ENCODE peak calls at places on chromosomes 11 and 22, in ten cellular contexts. B is GM10248, H is T-helper 9 cell, L is cardiac septum, S is fibroblast of the conjunctiva, N is activated T-helper 1 cell treated with Interleukin-2 at 50 U/mL for 16 hours, A is mucosa of gallbladder, X is sciatic nerve, K is NCI-H460, D is fibroblast of lung. W is an unnamed sample.

GRCh38 chr11:78039391-78039918 is 16.4 kb upstream of the KCTD14 start:
- DNase-seq in D (no peak), K (no peak), X (no peak), A (no peak), N (no peak), B (no peak), H (no peak), L (no peak), S (no peak), W (no peak)

GRCh38 chr11:10605941-10606381 is 37.5 kb upstream of the LYVE1 start:
- DNase-seq in B (no peak), L (peak), A (peak), S (peak), X (no peak), K (no peak), H (no peak), D (peak), N (no peak), W (peak)

GRCh38 chr11:45921561-45922424 is 663 bp upstream of the LARGE2 start:
- DNase-seq in L (peak), N (no peak), K (no peak), B (no peak), H (no peak), D (no peak), A (no peak), S (no peak), X (peak), W (no peak)

GRCh38 chr22:37368058-37368457 is 59.2 kb downstream of the ELFN2 start:
- DNase-seq in B (no peak), N (no peak), S (no peak), X (no peak), K (no peak), H (no peak), L (no peak), D (no peak), A (no peak), W (peak)

GRCh38 chr11:266676-267439 is 11.3 kb upstream of the NLRP6 start:
- DNase-seq in K (no peak), D (no peak), S (no peak), B (no peak), H (no peak), X (peak), A (no peak), L (no peak), N (no peak), W (peak)

GRCh38 chr22:47928626-47929025 is 1166.2 kb downstream of the TBC1D22A start:
- DNase-seq in S (no peak), A (no peak), B (no peak), N (no peak), X (no peak), D (no peak), K (no peak), H (no peak), L (no peak), W (no peak)

GRCh38 chr11:115464269-115464668 is 39.9 kb downstream of the CADM1 start:
- DNase-seq in S (no peak), A (no peak), L (no peak), K (no peak), B (no peak), H (no peak), N (no peak), D (no peak), X (no peak), W (no peak)

GRCh38 chr11:79170289-79170688 is 270.5 kb downstream of the TENM4 start:
- DNase-seq in D (peak), N (no peak), K (no peak), A (no peak), S (no peak), B (no peak), L (no peak), X (no peak), H (no peak), W (no peak)

GRCh38 chr22:23092217-23092955 is 22.1 kb downstream of the GNAZ start:
- DNase-seq in H (no peak), D (no peak), A (no peak), N (no peak), B (no peak), X (no peak), S (no peak), L (no peak), K (no peak), W (no peak)

GRCh38 chr22:24465566-24465965 is 29.6 kb upstream of the UPB1 start:
- DNase-seq in K (no peak), X (no peak), D (peak), A (no peak), B (no peak), N (no peak), S (no peak), H (no peak), L (no peak), W (no peak)

GRCh38 chr11:9850224-9850895 is 186.5 kb downstream of the SWAP70 start:
- DNase-seq in A (no peak), L (no peak), N (no peak), K (no peak), H (no peak), D (no peak), S (no peak), B (no peak), X (no peak), W (no peak)

GRCh38 chr11:93988455-93988854 is 32.7 kb upstream of the HEPHL1 start:
- DNase-seq in B (no peak), A (no peak), D (no peak), L (no peak), K (no peak), S (no peak), X (no peak), H (no peak), N (no peak), W (no peak)

GRCh38 chr11:33455827-33456226 is 198.6 kb downstream of the HIPK3 start:
- DNase-seq in S (no peak), X (no peak), B (no peak), L (no peak), N (no peak), D (no peak), A (no peak), H (no peak), K (no peak), W (no peak)

GRCh38 chr11:12719221-12719620 is 45.0 kb downstream of the TEAD1 start:
- DNase-seq in S (no peak), H (no peak), B (no peak), D (peak), A (no peak), K (no peak), L (no peak), N (no peak), X (no peak), W (no peak)

GRCh38 chr11:60959445-60959844 is 7.5 kb upstream of the SLC15A3 start:
- DNase-seq in D (no peak), B (no peak), L (no peak), S (no peak), N (no peak), A (no peak), H (no peak), X (no peak), K (no peak), W (no peak)

GRCh38 chr11:123060265-123061000 is 1.5 kb downstream of the HSPA8 start:
- DNase-seq in H (no peak), A (no peak), B (no peak), D (no peak), K (no peak), L (no peak), N (no peak), X (no peak), S (no peak), W (peak)

GRCh38 chr22:39800790-39801540 is 92.6 kb downstream of the ENTHD1 start:
- DNase-seq in H (no peak), L (no peak), K (no peak), B (no peak), N (no peak), A (no peak), S (no peak), X (no peak), D (no peak), W (no peak)

GRCh38 chr11:12215192-12215591 is 104.8 kb downstream of the MICAL2 start:
- DNase-seq in D (no peak), X (no peak), L (no peak), K (no peak), B (no peak), H (no peak), N (no peak), S (no peak), A (no peak), W (peak)

GRCh38 chr11:102085864-102086551 is 24.2 kb upstream of the YAP1 start:
- DNase-seq in B (no peak), S (no peak), A (no peak), N (no peak), H (no peak), L (no peak), D (peak), X (no peak), K (no peak), W (no peak)

GRCh38 chr11:44149651-44150050 is 54.2 kb downstream of the EXT2 start:
- DNase-seq in H (no peak), N (no peak), A (no peak), S (no peak), B (no peak), X (no peak), K (no peak), D (peak), L (no peak), W (no peak)

GRCh38 chr22:27585141-27585540 is 216.4 kb downstream of the MN1 start:
- DNase-seq in N (no peak), B (no peak), K (no peak), S (no peak), A (no peak), L (no peak), H (no peak), D (no peak), X (no peak), W (no peak)

GRCh38 chr22:47571616-47572015 is 809.2 kb downstream of the TBC1D22A start:
- DNase-seq in H (no peak), D (no peak), S (no peak), A (no peak), L (no peak), K (no peak), X (no peak), N (no peak), B (no peak), W (no peak)

GRCh38 chr22:27809226-27809625 is 7.7 kb upstream of the MN1 start:
- DNase-seq in D (no peak), N (no peak), A (no peak), X (no peak), H (no peak), B (no peak), L (no peak), K (no peak), S (no peak), W (no peak)

GRCh38 chr11:72684236-72684912 is 10.2 kb upstream of the PDE2A start:
- DNase-seq in S (peak), N (no peak), A (peak), D (peak), B (peak), K (peak), X (peak), L (peak), H (no peak), W (peak)

GRCh38 chr11:65546217-65546958 is 11.8 kb downstream of the LTBP3 start:
- DNase-seq in D (no peak), K (no peak), B (peak), S (no peak), X (peak), H (peak), N (peak), A (peak), L (peak), W (peak)

GRCh38 chr11:93573184-93573583 is 30.0 kb upstream of the SMCO4 start:
- DNase-seq in S (no peak), L (no peak), A (no peak), N (no peak), X (no peak), H (no peak), B (no peak), K (no peak), D (no peak), W (peak)